ENCODE peak calls at places on chromosomes 13 and 19, in seven cellular contexts. D is thoracic aorta, W is cardiac fibroblast, L is HFF-Myc, U is astrocyte of the spinal cord, H is right atrium auricular region, Z is body of pancreas. A is an unnamed sample.
A peak's percentile ranks its signal among the peaks of the same experiment; 100 is the strongest.

GRCh38 chr13:46553886-46554855 is 1.2 kb downstream of the LRCH1 start:
- DNase-seq in D (peak; percentile 28), W (peak; percentile 88), L (peak; percentile 61), U (peak; percentile 82), H (peak; percentile 74), Z (peak; percentile 65), A (no peak)

GRCh38 chr19:41924151-41925145 is 3.8 kb downstream of the ERFL start:
- DNase-seq in D (no peak), W (no peak), L (no peak), U (no peak), H (no peak), Z (no peak), A (no peak)

GRCh38 chr19:9836021-9836420 is 903 bp downstream of the PIN1 start:
- DNase-seq in D (no peak), W (peak; percentile 36), L (peak; percentile 25), U (peak; percentile 22), H (no peak), Z (no peak), A (peak; percentile 44)

GRCh38 chr19:14435320-14436050 is 2.4 kb downstream of the PKN1 start:
- DNase-seq in D (no peak), W (no peak), L (no peak), U (no peak), H (no peak), Z (no peak), A (no peak)

GRCh38 chr19:38304866-38305429 is 897 bp downstream of the C19orf33 start:
- DNase-seq in D (no peak), W (no peak), L (no peak), U (peak; percentile 61), H (no peak), Z (peak; percentile 92), A (peak; percentile 81)

GRCh38 chr13:67438465-67438864 is 208.3 kb upstream of the PCDH9 start:
- DNase-seq in D (no peak), W (no peak), L (no peak), U (no peak), H (no peak), Z (no peak), A (peak; percentile 10)

GRCh38 chr19:40743926-40744325 is 6.4 kb downstream of the ACTMAP start:
- DNase-seq in D (no peak), W (no peak), L (no peak), U (no peak), H (no peak), Z (no peak), A (no peak)

GRCh38 chr19:55777528-55777927 is 8.6 kb downstream of the RFPL4AL1 start:
- DNase-seq in D (no peak), W (no peak), L (no peak), U (no peak), H (no peak), Z (no peak), A (no peak)

GRCh38 chr19:13964776-13965175 is 12.5 kb downstream of the DCAF15 start:
- DNase-seq in D (no peak), W (no peak), L (no peak), U (peak; percentile 66), H (no peak), Z (no peak), A (no peak)

GRCh38 chr19:41615207-41615606 is 11.7 kb downstream of the CEACAM4 start:
- DNase-seq in D (no peak), W (no peak), L (no peak), U (no peak), H (no peak), Z (no peak), A (no peak)

GRCh38 chr13:93224545-93224944 is 2.1 kb upstream of the GPC6 start:
- DNase-seq in D (no peak), W (no peak), L (no peak), U (peak; percentile 23), H (no peak), Z (no peak), A (no peak)

GRCh38 chr19:13959962-13960862 is 7.9 kb downstream of the DCAF15 start:
- DNase-seq in D (no peak), W (no peak), L (no peak), U (no peak), H (no peak), Z (no peak), A (no peak)

GRCh38 chr13:38979891-38980627 is 10.6 kb downstream of the STOML3 start:
- DNase-seq in D (no peak), W (peak; percentile 12), L (no peak), U (no peak), H (no peak), Z (peak; percentile 79), A (no peak)

GRCh38 chr19:33290082-33290815 is 12.1 kb downstream of the CEBPA start:
- DNase-seq in D (no peak), W (no peak), L (no peak), U (no peak), H (no peak), Z (no peak), A (no peak)

GRCh38 chr19:41746593-41747227 is 8.6 kb upstream of the CEACAM6 start:
- DNase-seq in D (no peak), W (peak; percentile 71), L (peak; percentile 12), U (peak; percentile 36), H (no peak), Z (peak; percentile 78), A (peak; percentile 15)

GRCh38 chr19:1062387-1063029 is 4.5 kb upstream of the ARHGAP45 start:
- DNase-seq in D (no peak), W (no peak), L (no peak), U (no peak), H (no peak), Z (no peak), A (no peak)

GRCh38 chr13:50098693-50099092 is 83.4 kb downstream of the KCNRG start:
- DNase-seq in D (no peak), W (no peak), L (no peak), U (no peak), H (no peak), Z (no peak), A (no peak)

GRCh38 chr13:41613984-41614581 is 156.7 kb downstream of the RGCC start:
- DNase-seq in D (no peak), W (peak; percentile 95), L (peak; percentile 94), U (peak; percentile 92), H (peak; percentile 67), Z (peak; percentile 27), A (no peak)

GRCh38 chr19:37718357-37718756 is 1.2 kb downstream of the ZNF607 start:
- DNase-seq in D (no peak), W (no peak), L (no peak), U (no peak), H (no peak), Z (no peak), A (no peak)

GRCh38 chr19:750640-751423 is at the start of gene MISP:
- DNase-seq in D (no peak), W (no peak), L (no peak), U (no peak), H (no peak), Z (peak; percentile 71), A (no peak)

GRCh38 chr19:19606021-19606420 is 12.5 kb downstream of the PBX4 start:
- DNase-seq in D (no peak), W (no peak), L (no peak), U (no peak), H (no peak), Z (no peak), A (no peak)

GRCh38 chr13:44259045-44260042 is 114.3 kb upstream of the SERP2 start:
- DNase-seq in D (peak; percentile 49), W (peak; percentile 47), L (no peak), U (peak; percentile 66), H (no peak), Z (peak; percentile 54), A (no peak)

GRCh38 chr13:113880651-113881611 is 17.1 kb upstream of the GAS6 start:
- DNase-seq in D (no peak), W (peak; percentile 35), L (no peak), U (no peak), H (peak; percentile 58), Z (no peak), A (no peak)

GRCh38 chr19:7742575-7742974 is 4.8 kb downstream of the CD209 start:
- DNase-seq in D (no peak), W (no peak), L (no peak), U (no peak), H (no peak), Z (no peak), A (no peak)

DNA sequence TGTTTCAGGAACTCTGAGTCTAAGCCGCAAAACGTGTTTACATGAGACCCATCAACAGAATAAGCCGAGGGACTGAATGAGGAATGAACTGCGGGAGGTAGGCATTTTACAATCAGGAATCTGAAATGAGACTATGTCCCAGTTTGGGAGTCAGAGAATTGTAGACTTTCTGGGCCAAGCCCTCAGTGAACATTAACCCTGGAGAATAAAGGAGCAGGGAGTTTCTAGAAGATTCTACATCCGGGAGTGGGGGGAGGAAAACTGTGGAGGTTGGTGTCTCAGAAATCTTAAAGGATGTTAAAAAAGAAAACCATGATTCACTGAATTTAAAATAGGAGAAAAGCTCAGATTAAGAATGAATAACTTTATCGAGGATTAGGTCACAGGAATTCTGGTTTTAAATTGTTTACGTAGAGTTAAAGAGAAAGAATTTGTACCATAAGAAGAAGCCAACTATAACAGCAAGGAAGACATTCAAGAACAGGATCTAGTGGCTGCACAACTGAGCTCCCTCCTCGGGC is 18.5 kb downstream of the RFX2 start:
- DNase-seq in D (no peak), W (peak; percentile 53), L (no peak), U (peak; percentile 56), H (no peak), Z (no peak), A (no peak)
- H3K4me3 ChIP-seq in D (peak overlapping the region; percentile 72), W (no peak overlapping the region), L (peak overlapping the region; percentile 8), U (peak overlapping the region; percentile 9), H (peak overlapping the region; percentile 36), Z (no peak overlapping the region), A (no peak overlapping the region)

GRCh38 chr19:4246767-4247593 is at the start of gene YJU2:
- DNase-seq in D (peak; percentile 99), W (peak; percentile 100), L (peak; percentile 99), U (peak; percentile 99), H (peak; percentile 98), Z (peak; percentile 99), A (peak; percentile 97)
- TF ChIP-seq CTCF in D (peak; percentile 26), W (peak; percentile 48), L (peak; percentile 67), U (peak; percentile 56), H (no peak), Z (peak; percentile 27), A (peak; percentile 56)

GRCh38 chr19:5304486-5304885 is 36.1 kb downstream of the PTPRS start:
- DNase-seq in D (no peak), W (no peak), L (no peak), U (no peak), H (no peak), Z (no peak), A (no peak)
- H3K4me3 ChIP-seq in D (no peak overlapping the region), W (no peak overlapping the region), L (no peak overlapping the region), U (no peak overlapping the region), H (no peak overlapping the region), Z (no peak overlapping the region), A (no peak overlapping the region)

DNA sequence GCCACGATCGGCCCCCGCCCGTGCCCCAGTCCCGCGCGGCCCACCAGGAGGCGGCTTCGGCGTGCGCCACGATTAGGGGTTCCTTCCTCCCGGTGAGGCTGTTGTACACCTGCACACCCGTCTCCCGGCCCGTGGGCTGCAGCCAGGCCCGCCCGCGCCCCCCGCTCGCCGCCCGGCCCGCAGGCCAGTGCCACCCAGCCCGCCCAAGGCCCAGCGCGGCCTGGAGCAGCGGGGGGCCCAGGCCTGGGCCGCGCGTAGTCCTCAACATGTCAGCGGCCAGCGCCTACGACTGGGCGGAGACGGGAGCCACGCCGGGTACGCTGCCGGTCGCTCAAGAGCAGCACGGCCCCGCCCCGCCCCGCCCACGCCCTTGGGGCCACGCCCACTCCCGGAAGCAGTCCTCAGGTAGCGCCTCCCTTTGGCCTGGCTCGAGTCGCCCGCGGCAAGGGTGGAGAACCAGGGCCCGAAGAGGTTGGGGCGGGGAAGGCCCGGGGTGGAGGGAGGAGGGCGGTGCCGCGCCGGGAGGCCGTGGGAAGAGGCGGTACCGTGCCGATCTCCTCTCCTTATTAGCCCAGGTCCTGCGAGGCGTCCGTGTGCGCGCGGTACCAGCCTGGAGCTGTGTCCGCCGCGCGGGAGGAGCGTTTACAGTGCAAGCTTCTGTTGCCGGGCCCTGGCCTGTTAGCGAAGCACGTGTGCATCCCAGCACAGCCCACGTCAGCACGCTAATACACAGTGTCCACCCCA is at the start of gene CARS2:
- DNase-seq in D (peak; percentile 90), W (peak; percentile 96), L (peak; percentile 64), U (peak; percentile 97), H (peak; percentile 96), Z (peak; percentile 97), A (peak; percentile 92)
- TF ChIP-seq CTCF in D (no peak), W (no peak), L (no peak), U (no peak), H (no peak), Z (no peak), A (peak; percentile 7)

A was measured in LNCaP clone FGC.